ENCODE peak calls at places on chromosomes 13 and 19, in five cellular contexts. C, W, U, A and O are unnamed samples.

GRCh38 chr13:100443998-100444328 is 144.6 kb downstream of the GGACT start:
- DNase-seq in A (no peak), U (no peak), C (no peak), W (no peak), O (no peak)

GRCh38 chr19:1446713-1447564 is 3.0 kb upstream of the APC2 start:
- DNase-seq in C (peak), A (no peak), U (no peak), W (no peak), O (no peak)

GRCh38 chr13:91158015-91158390 is 189.5 kb upstream of the MIR17HG start:
- DNase-seq in U (no peak), W (no peak), A (no peak), C (no peak), O (no peak)

GRCh38 chr19:18612772-18613588 is at the start of gene TMEM59L:
- DNase-seq in W (no peak), A (no peak), U (no peak), C (no peak), O (no peak)

GRCh38 chr19:4748589-4748988 is 24.9 kb upstream of the DPP9 start:
- DNase-seq in W (no peak), C (no peak), U (no peak), A (no peak), O (no peak)

GRCh38 chr13:62920181-62920580 is 1504.5 kb upstream of the PCDH20 start:
- DNase-seq in U (no peak), W (no peak), C (no peak), A (no peak), O (no peak)

GRCh38 chr19:28403698-28404099 is 809.3 kb downstream of the UQCRFS1 start:
- DNase-seq in U (no peak), W (no peak), C (no peak), A (no peak), O (no peak)

GRCh38 chr13:108984251-108984920 is 355.0 kb downstream of the MYO16 start:
- DNase-seq in U (no peak), A (no peak), C (no peak), W (no peak), O (no peak)

GRCh38 chr13:113599396-113599795 is 14.8 kb downstream of the TFDP1 start:
- DNase-seq in U (no peak), A (no peak), C (no peak), W (no peak), O (no peak)

GRCh38 chr19:33186835-33187540 is 7.1 kb upstream of the LRP3 start:
- DNase-seq in C (no peak), U (no peak), W (no peak), A (no peak), O (no peak)

GRCh38 chr19:996051-996838 is 4.0 kb upstream of the GRIN3B start:
- DNase-seq in C (peak), U (no peak), W (no peak), A (no peak), O (no peak)

GRCh38 chr13:40306817-40307216 is 359.6 kb downstream of the FOXO1 start:
- DNase-seq in A (no peak), W (no peak), C (no peak), U (no peak), O (no peak)
- TF ChIP-seq ZNF274 in A (no peak), W (no peak), C (no peak), U (no peak), O (no peak)

DNA sequence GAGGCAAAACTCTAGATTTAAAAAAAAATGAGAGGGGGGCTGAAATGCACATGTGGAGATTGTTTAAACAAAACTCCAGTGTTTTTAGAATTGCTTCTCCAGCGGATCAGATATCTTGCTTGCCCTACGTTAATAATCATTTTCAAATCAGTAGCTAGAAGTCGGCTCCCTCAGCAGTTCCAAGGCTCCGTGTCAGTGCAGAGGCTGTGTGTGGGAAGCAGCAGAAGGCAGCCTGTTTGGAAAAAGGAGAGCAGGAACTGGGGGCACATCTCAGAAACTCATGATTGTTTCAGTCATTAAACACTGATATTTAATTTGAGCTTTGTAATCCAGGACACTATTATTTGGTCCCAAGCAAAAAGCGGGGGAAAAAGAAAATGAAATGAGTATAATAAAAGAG is 50.9 kb downstream of the SOX21 start:
- DNase-seq in U (no peak), W (no peak), C (no peak), A (no peak), O (no peak)
- TF ChIP-seq POLR2A in U (no peak), W (no peak), C (no peak), A (no peak), O (no peak)

GRCh38 chr19:48419158-48419920 is 25.9 kb downstream of the GRIN2D start:
- DNase-seq in A (no peak), W (peak), U (peak), C (peak), O (no peak)

GRCh38 chr19:48415395-48415794 is 21.9 kb downstream of the GRIN2D start:
- DNase-seq in A (peak), C (peak), U (no peak), W (peak), O (peak)

GRCh38 chr19:48415869-48416268 is 22.4 kb downstream of the GRIN2D start:
- DNase-seq in A (no peak), W (no peak), U (no peak), C (no peak), O (no peak)

GRCh38 chr19:48418317-48419064 is 25.0 kb downstream of the GRIN2D start:
- DNase-seq in W (no peak), C (peak), U (no peak), A (no peak), O (no peak)

GRCh38 chr19:48417436-48417835 is 24.0 kb downstream of the GRIN2D start:
- DNase-seq in C (no peak), U (no peak), A (peak), W (no peak), O (no peak)
- TF ChIP-seq ZNF274 in C (no peak), U (no peak), A (no peak), W (no peak), O (no peak)

DNA sequence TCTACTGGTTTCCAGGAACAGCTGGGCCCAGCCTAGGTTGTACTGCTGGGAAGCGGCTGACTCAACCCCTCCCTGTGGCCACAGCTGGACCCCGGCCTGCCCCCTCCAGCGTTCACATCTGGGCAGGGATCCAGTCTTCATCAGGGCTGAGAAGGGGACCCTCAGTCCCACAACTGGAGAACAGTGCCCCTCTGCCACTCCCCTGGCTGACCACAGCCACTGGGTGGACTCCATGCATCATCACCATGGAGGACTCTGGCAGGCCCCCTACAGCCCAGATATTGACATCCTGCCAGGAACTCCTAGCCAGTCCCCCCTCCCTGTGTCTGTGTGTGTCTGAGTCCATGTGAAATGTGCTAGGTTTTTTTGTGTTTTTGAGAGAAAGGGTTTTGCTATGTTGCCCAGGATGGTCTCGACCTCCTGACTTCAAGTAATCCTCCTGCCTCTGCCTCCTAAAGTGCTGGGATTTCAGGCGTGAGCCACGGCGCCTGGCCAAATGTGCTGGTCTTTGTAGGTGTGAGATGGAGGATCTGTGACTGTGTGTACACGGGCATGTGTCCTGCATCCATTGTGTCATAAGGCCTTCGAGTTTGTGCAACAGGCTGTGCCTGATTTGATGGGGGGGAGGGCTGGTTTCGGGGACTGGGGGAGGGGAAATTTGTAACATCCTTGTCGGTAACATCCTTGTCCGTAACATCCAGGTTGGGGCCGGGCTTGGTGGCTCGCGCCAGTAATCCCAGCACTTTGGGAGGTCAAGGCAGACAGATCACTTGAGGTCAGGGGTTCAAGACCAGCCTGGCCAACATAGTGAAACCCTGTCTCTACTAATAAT is 4.0 kb upstream of the HOOK2 start:
- DNase-seq in A (peak), U (no peak), C (peak), W (no peak), O (no peak)
- TF ChIP-seq POLR2A in A (no peak), U (peak), C (no peak), W (no peak), O (no peak)